ENCODE peak calls at places on chromosomes 5 and 9, in seven cellular contexts. R is tibial artery; Y is Peyer's patch; Z is AG04450; H is CD4-positive, alpha-beta T cell; J is fibroblast of lung; T is Calu3. D is an unnamed sample.

GRCh38 chr9:21455320-21455719 is 15.1 kb downstream of the IFNA1 start:
- DNase-seq in R (no peak), Y (no peak), Z (no peak), H (no peak), J (no peak), T (peak), D (no peak)

GRCh38 chr5:54302267-54302687 is 8.1 kb downstream of the ARL15 start:
- DNase-seq in R (no peak), Y (no peak), Z (no peak), H (no peak), J (peak), T (no peak), D (no peak)

GRCh38 chr9:133142657-133143592 is 20.8 kb downstream of the GBGT1 start:
- DNase-seq in R (no peak), Y (peak), Z (no peak), H (no peak), J (no peak), T (no peak), D (no peak)

GRCh38 chr5:138330813-138331448 is 673 bp downstream of the CDC25C start:
- DNase-seq in R (no peak), Y (no peak), Z (no peak), H (no peak), J (no peak), T (no peak), D (no peak)

GRCh38 chr5:128667751-128668150 is 129.7 kb upstream of the FBN2 start:
- DNase-seq in R (no peak), Y (no peak), Z (no peak), H (no peak), J (no peak), T (no peak), D (no peak)

GRCh38 chr9:20558609-20559016 is 63.7 kb downstream of the MLLT3 start:
- DNase-seq in R (no peak), Y (no peak), Z (peak), H (no peak), J (peak), T (no peak), D (no peak)

GRCh38 chr5:41009228-41009627 is 61.9 kb downstream of the MROH2B start:
- DNase-seq in R (no peak), Y (no peak), Z (no peak), H (no peak), J (peak), T (peak), D (no peak)

GRCh38 chr5:94674841-94675382 is 56.4 kb downstream of the SLF1 start:
- DNase-seq in R (no peak), Y (no peak), Z (no peak), H (no peak), J (peak), T (no peak), D (no peak)

GRCh38 chr9:101094686-101095085 is 66.2 kb downstream of the PLPPR1 start:
- DNase-seq in R (no peak), Y (no peak), Z (no peak), H (no peak), J (no peak), T (no peak), D (no peak)

GRCh38 chr5:67037171-67037570 is 159.4 kb downstream of the CD180 start:
- DNase-seq in R (no peak), Y (no peak), Z (no peak), H (no peak), J (no peak), T (no peak), D (no peak)

GRCh38 chr5:125883223-125883622 is 540.0 kb upstream of the GRAMD2B start:
- DNase-seq in R (no peak), Y (no peak), Z (no peak), H (no peak), J (no peak), T (no peak), D (no peak)

GRCh38 chr5:423233-423565 is 19.8 kb upstream of the EXOC3 start:
- DNase-seq in R (no peak), Y (no peak), Z (no peak), H (no peak), J (no peak), T (no peak), D (no peak)

GRCh38 chr9:5971740-5972139 is 43.7 kb downstream of the RANBP6 start:
- DNase-seq in R (no peak), Y (no peak), Z (no peak), H (no peak), J (peak), T (no peak), D (no peak)

GRCh38 chr9:95092321-95093072 is 225.0 kb downstream of the FANCC start:
- DNase-seq in R (peak), Y (peak), Z (no peak), H (no peak), J (peak), T (peak), D (no peak)

DNA sequence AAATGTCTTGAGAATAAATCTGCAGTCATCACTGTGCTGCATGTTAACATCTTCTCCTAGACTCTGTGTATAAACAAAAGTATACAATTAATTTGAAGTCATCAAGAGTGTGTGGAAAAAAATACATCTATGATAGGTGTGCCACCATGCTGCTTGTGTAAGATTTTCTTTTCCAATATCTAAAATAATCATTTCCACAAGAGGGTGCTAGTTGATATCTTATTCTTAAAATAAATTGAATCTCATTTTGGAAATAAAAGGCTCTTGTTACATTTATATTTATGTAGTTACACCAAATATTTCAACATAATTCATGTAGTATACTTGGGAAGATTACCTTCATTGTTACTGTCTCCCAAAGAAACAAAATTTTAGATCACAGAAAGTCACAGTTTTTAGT is 14.1 kb upstream of the MOCS2 start:
- DNase-seq in R (no peak), Y (no peak), Z (no peak), H (no peak), J (no peak), T (no peak), D (no peak)
- TF ChIP-seq CTCF in R (peak), Y (no peak), Z (peak), H (no peak), J (no peak), T (no peak), D (no peak)

DNA sequence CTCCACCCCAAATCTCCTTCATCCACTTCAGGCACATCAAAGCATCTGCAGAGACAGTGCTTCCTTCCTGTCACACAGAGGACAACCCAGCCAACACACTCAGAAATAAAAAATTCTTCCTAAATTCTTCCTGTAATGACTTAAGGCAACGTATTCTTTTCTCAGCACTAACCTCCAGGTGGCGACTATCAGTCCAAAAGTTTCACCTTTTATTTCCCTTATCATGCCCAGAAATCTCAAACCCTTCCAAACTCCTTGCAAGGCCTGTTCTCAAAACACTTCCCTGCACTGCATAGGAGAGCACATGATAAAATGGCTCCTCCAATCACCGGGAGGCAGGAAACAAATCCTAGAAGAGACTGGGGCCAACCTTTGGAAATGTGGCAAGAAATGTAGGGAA is 35.1 kb downstream of the SLIT3 start:
- DNase-seq in R (no peak), Y (no peak), Z (no peak), H (no peak), J (no peak), T (no peak), D (no peak)
- TF ChIP-seq CTCF in R (no peak), Y (no peak), Z (peak), H (no peak), J (no peak), T (peak), D (no peak)

DNA sequence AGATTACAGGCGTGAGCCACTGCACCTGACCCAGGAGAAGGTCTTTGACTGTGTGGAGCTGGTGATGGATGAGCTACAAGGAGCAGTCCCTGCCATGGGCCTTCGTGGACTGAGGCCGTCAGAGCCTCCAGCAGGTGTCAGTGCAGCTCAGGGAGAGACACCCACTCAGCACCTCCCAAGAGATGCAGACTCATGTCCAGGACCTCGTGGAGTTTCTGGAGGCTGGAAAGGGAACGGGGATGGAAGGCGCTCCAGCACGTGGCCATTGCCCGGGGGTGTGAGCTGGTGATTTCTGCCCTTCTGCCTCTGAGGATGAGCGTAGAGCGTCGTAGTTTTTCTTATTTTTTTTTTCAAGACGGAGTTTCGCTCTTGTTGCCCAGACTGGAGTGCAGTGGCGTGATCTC is 9.5 kb downstream of the TOR4A start:
- DNase-seq in R (no peak), Y (peak), Z (no peak), H (no peak), J (peak), T (peak), D (no peak)
- TF ChIP-seq CTCF in R (peak), Y (peak), Z (peak), H (no peak), J (peak), T (peak), D (no peak)

GRCh38 chr5:132283423-132284043 is 10.7 kb upstream of the SLC22A4 start:
- DNase-seq in R (no peak), Y (no peak), Z (no peak), H (no peak), J (peak), T (peak), D (no peak)
- TF ChIP-seq CTCF in R (peak), Y (peak), Z (peak), H (no peak), J (peak), T (peak), D (no peak)

DNA sequence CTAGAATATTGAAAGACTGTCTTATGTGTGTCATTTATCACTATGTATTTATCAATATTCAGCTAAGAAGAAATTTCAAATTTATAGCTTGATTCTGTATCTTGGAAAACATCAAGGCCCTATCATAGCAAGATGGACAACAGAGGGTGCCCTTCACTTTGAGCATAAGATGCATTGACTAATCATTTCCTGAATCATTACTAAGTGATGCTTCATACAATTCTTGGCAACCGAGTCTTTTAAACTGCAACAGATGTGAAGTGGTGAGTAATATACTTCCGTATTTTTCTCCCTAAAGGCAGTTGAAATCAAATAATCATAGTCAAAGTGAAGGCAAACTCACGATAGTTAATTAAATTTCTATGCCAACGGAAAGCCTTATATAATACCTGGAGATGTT is 318.6 kb upstream of the RGMB start:
- DNase-seq in R (no peak), Y (no peak), Z (peak), H (no peak), J (peak), T (no peak), D (no peak)
- TF ChIP-seq CTCF in R (no peak), Y (no peak), Z (peak), H (no peak), J (peak), T (no peak), D (no peak)